ENCODE peak calls at places on chromosomes 7 and 10, in eight cellular contexts. D is endothelial cell; Q is esophagus squamous epithelium; M is NCI-H69; Z is activated T-cell treated with anti-CD3 and anti-CD28 coated beads, Interleukin-2, amount 50 U/mL, for 1 hour; C is activated CD4-positive, alpha-beta T cell treated with anti-CD3 and anti-CD28 coated beads for 48 hours; W is left colon; E is left cardiac atrium. G is an unnamed sample.
A peak's percentile ranks its signal among the peaks of the same experiment; 100 is the strongest.

GRCh38 chr7:52669031-52669430 is 366.4 kb upstream of the POM121L12 start:
- DNase-seq in D (no peak), W (no peak), M (no peak), Z (no peak), C (no peak), E (no peak), Q (no peak), G (no peak)

GRCh38 chr7:1059200-1060091 is 15.1 kb downstream of the GPR146 start:
- DNase-seq in E (peak; percentile 57), D (peak; percentile 62), C (peak; percentile 53), M (peak; percentile 81), Q (no peak), W (no peak), Z (no peak), G (no peak)

GRCh38 chr7:151179946-151180345 is 7.1 kb downstream of the ASB10 start:
- DNase-seq in W (no peak), D (no peak), M (no peak), Q (no peak), Z (no peak), E (no peak), C (no peak), G (no peak)

GRCh38 chr7:24665564-24666294 is 91.5 kb downstream of the GSDME start:
- DNase-seq in Z (no peak), W (no peak), C (peak; percentile 53), Q (no peak), D (peak; percentile 53), E (no peak), M (peak; percentile 59), G (peak; percentile 4)

GRCh38 chr10:50605280-50606270 is 18.2 kb downstream of the SGMS1 start:
- DNase-seq in C (no peak), Q (no peak), E (peak; percentile 49), Z (no peak), M (peak; percentile 65), W (peak; percentile 41), D (no peak), G (no peak)

GRCh38 chr7:48102530-48102929 is 13.5 kb downstream of the UPP1 start:
- DNase-seq in D (no peak), Q (no peak), C (no peak), E (no peak), M (no peak), Z (no peak), W (no peak), G (no peak)

GRCh38 chr7:115221484-115221883 is 299.6 kb downstream of the MDFIC start:
- DNase-seq in Q (no peak), D (no peak), W (no peak), C (no peak), E (no peak), M (no peak), Z (no peak), G (no peak)

GRCh38 chr7:50474382-50475155 is 24.4 kb upstream of the FIGNL1 start:
- DNase-seq in Q (no peak), E (no peak), D (no peak), M (peak; percentile 82), Z (no peak), C (no peak), W (no peak), G (no peak)

GRCh38 chr7:152054377-152055230 is 29.1 kb downstream of the GALNT11 start:
- DNase-seq in Z (no peak), E (peak; percentile 47), C (no peak), M (no peak), Q (no peak), D (no peak), W (no peak), G (no peak)

GRCh38 chr7:23893172-23893941 is 183.3 kb downstream of the STK31 start:
- DNase-seq in M (no peak), C (peak; percentile 7), Q (no peak), Z (no peak), E (no peak), D (no peak), W (no peak), G (no peak)

GRCh38 chr7:27737591-27737990 is 2.4 kb upstream of the TAX1BP1 start:
- DNase-seq in Z (no peak), C (no peak), D (no peak), Q (no peak), E (no peak), W (no peak), M (no peak), G (no peak)

GRCh38 chr10:108031505-108031904 is 867.0 kb upstream of the SORCS1 start:
- DNase-seq in M (no peak), Q (no peak), E (no peak), Z (no peak), C (no peak), W (no peak), D (no peak), G (no peak)

GRCh38 chr7:123208793-123209192 is 9.0 kb upstream of the SLC13A1 start:
- DNase-seq in E (no peak), C (no peak), W (no peak), M (peak; percentile 43), Z (no peak), Q (no peak), D (no peak), G (no peak)

GRCh38 chr7:137360087-137360679 is 16.6 kb upstream of the PTN start:
- DNase-seq in D (no peak), E (no peak), M (peak; percentile 24), Q (no peak), W (no peak), Z (no peak), C (no peak), G (no peak)

GRCh38 chr7:21960922-21961321 is 15.2 kb upstream of the CDCA7L start:
- DNase-seq in E (no peak), Z (no peak), Q (no peak), M (no peak), C (no peak), W (no peak), D (no peak), G (no peak)

GRCh38 chr10:33335550-33335799 is 1.0 kb upstream of the NRP1 start:
- DNase-seq in E (no peak), W (no peak), Z (no peak), D (no peak), C (no peak), Q (no peak), M (peak; percentile 62), G (no peak)

GRCh38 chr10:5317547-5318107 is 47.1 kb upstream of the UCN3 start:
- DNase-seq in M (no peak), W (no peak), Q (no peak), E (no peak), C (peak; percentile 90), Z (peak; percentile 57), D (no peak), G (no peak)

GRCh38 chr10:126126023-126126422 is 229.7 kb downstream of the FANK1 start:
- DNase-seq in Q (no peak), C (no peak), Z (no peak), M (no peak), D (no peak), E (no peak), W (no peak), G (no peak)

G was measured in NCI-H510A.